ENCODE peak calls at places on chromosomes 4 and X, in seven cellular contexts. One of them, this sample, is unnamed.
A peak's percentile ranks its signal among the peaks of the same experiment; 100 is the strongest.

GRCh38 chrX:119981286-119982070 is 37.9 kb upstream of the NKAP start:
- DNase-seq in OCI-LY7: peak; percentile 65
- DNase-seq in neuronal stem cell: no peak
- DNase-seq in A549: peak; percentile 47
- DNase-seq in GM23248: peak; percentile 49
- DNase-seq in neural progenitor cell: peak; percentile 63
- DNase-seq in PC-9: peak; percentile 41
- DNase-seq in this sample: no peak

GRCh38 chr4:121824171-121824527 is 466 bp upstream of the CCNA2 start:
- DNase-seq in neuronal stem cell: no peak
- DNase-seq in A549: no peak
- DNase-seq in neural progenitor cell: no peak
- DNase-seq in PC-9: no peak
- DNase-seq in GM23248: no peak
- DNase-seq in OCI-LY7: no peak
- DNase-seq in this sample: no peak

GRCh38 chr4:20496078-20496477 is 204.2 kb upstream of the PACRGL start:
- DNase-seq in OCI-LY7: no peak
- DNase-seq in neural progenitor cell: no peak
- DNase-seq in neuronal stem cell: no peak
- DNase-seq in PC-9: no peak
- DNase-seq in GM23248: peak; percentile 46
- DNase-seq in A549: no peak
- DNase-seq in this sample: no peak

GRCh38 chr4:36243355-36244256 is 708 bp downstream of the ARAP2 start:
- DNase-seq in A549: peak; percentile 3
- DNase-seq in OCI-LY7: no peak
- DNase-seq in PC-9: peak; percentile 40
- DNase-seq in neuronal stem cell: peak; percentile 29
- DNase-seq in GM23248: peak; percentile 17
- DNase-seq in neural progenitor cell: no peak
- DNase-seq in this sample: peak; percentile 53

GRCh38 chr4:153116101-153116680 is 88.1 kb upstream of the TRIM2 start:
- DNase-seq in GM23248: no peak
- DNase-seq in A549: no peak
- DNase-seq in PC-9: no peak
- DNase-seq in neural progenitor cell: no peak
- DNase-seq in OCI-LY7: no peak
- DNase-seq in neuronal stem cell: no peak
- DNase-seq in this sample: no peak

GRCh38 chr4:81198151-81198550 is 16.9 kb downstream of the PRKG2 start:
- DNase-seq in neural progenitor cell: peak; percentile 10
- DNase-seq in OCI-LY7: no peak
- DNase-seq in neuronal stem cell: no peak
- DNase-seq in A549: no peak
- DNase-seq in PC-9: no peak
- DNase-seq in GM23248: no peak
- DNase-seq in this sample: no peak

GRCh38 chr4:84948056-84948455 is 18.4 kb downstream of the WDFY3 start:
- DNase-seq in PC-9: no peak
- DNase-seq in OCI-LY7: no peak
- DNase-seq in neuronal stem cell: no peak
- DNase-seq in GM23248: peak; percentile 72
- DNase-seq in A549: no peak
- DNase-seq in neural progenitor cell: no peak
- DNase-seq in this sample: no peak

GRCh38 chrX:136636121-136636520 is 11.8 kb upstream of the CD40LG start:
- DNase-seq in neuronal stem cell: peak; percentile 39
- DNase-seq in neural progenitor cell: peak; percentile 83
- DNase-seq in GM23248: no peak
- DNase-seq in PC-9: no peak
- DNase-seq in A549: no peak
- DNase-seq in OCI-LY7: no peak
- DNase-seq in this sample: no peak

GRCh38 chr4:68905598-68906237 is 45.9 kb downstream of the UGT2A3 start:
- DNase-seq in OCI-LY7: no peak
- DNase-seq in neural progenitor cell: peak; percentile 54
- DNase-seq in PC-9: no peak
- DNase-seq in neuronal stem cell: peak; percentile 9
- DNase-seq in A549: no peak
- DNase-seq in GM23248: no peak
- DNase-seq in this sample: peak; percentile 19
- H3K27ac ChIP-seq in OCI-LY7: no peak overlapping the region
- H3K27ac ChIP-seq in neural progenitor cell: no peak overlapping the region
- H3K27ac ChIP-seq in PC-9: peak overlapping the region; percentile 34
- H3K27ac ChIP-seq in neuronal stem cell: no peak overlapping the region
- H3K27ac ChIP-seq in A549: peak overlapping the region; percentile 69
- H3K27ac ChIP-seq in GM23248: no peak overlapping the region
- H3K27ac ChIP-seq in this sample: no peak overlapping the region

GRCh38 chr4:4477391-4477790 is 64.5 kb downstream of the STX18 start:
- DNase-seq in A549: no peak
- DNase-seq in neural progenitor cell: no peak
- DNase-seq in PC-9: no peak
- DNase-seq in OCI-LY7: no peak
- DNase-seq in GM23248: peak; percentile 59
- DNase-seq in neuronal stem cell: no peak
- DNase-seq in this sample: peak; percentile 22
- H3K4me2 ChIP-seq in A549: no peak overlapping the region
- H3K4me2 ChIP-seq in neural progenitor cell: no peak overlapping the region
- H3K4me2 ChIP-seq in PC-9: no peak overlapping the region
- H3K4me2 ChIP-seq in OCI-LY7: no peak overlapping the region
- H3K4me2 ChIP-seq in GM23248: no peak overlapping the region
- H3K4me2 ChIP-seq in neuronal stem cell: no peak overlapping the region
- H3K4me2 ChIP-seq in this sample: no peak overlapping the region

GRCh38 chr4:39446483-39446841 is 12.3 kb downstream of the RPL9 start:
- DNase-seq in neural progenitor cell: no peak
- DNase-seq in PC-9: no peak
- DNase-seq in A549: no peak
- DNase-seq in GM23248: no peak
- DNase-seq in OCI-LY7: no peak
- DNase-seq in neuronal stem cell: no peak
- DNase-seq in this sample: no peak
- H3K4me3 ChIP-seq in neural progenitor cell: no peak overlapping the region
- H3K4me3 ChIP-seq in PC-9: no peak overlapping the region
- H3K4me3 ChIP-seq in A549: no peak overlapping the region
- H3K4me3 ChIP-seq in GM23248: no peak overlapping the region
- H3K4me3 ChIP-seq in OCI-LY7: no peak overlapping the region
- H3K4me3 ChIP-seq in neuronal stem cell: no peak overlapping the region
- H3K4me3 ChIP-seq in this sample: no peak overlapping the region

DNA sequence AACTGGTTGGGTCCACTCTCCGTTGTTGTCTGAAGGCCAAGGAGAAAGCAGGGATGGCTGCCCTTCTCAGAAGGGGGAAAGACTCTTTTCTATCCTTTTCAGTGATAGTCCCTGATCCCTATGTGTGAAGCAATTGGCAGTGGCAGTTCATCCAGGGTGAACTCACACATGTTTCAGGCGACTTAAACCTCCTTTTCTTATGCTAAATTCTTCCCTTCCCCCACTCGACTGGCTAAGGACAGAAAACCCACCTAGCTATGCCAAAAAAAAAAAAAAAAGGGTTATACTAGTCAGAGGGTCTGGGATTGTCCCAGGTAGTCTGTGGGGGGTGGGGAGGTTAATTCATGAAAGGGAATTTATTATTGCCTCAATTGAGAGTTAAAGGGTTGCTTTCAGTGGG is 12.2 kb upstream of the ZNF280C start:
- DNase-seq in PC-9: no peak
- DNase-seq in neural progenitor cell: peak; percentile 37
- DNase-seq in GM23248: no peak
- DNase-seq in A549: no peak
- DNase-seq in OCI-LY7: no peak
- DNase-seq in neuronal stem cell: no peak
- DNase-seq in this sample: no peak
- H3K27ac ChIP-seq in PC-9: no peak overlapping the region
- H3K27ac ChIP-seq in neural progenitor cell: no peak overlapping the region
- H3K27ac ChIP-seq in GM23248: no peak overlapping the region
- H3K27ac ChIP-seq in A549: no peak overlapping the region
- H3K27ac ChIP-seq in OCI-LY7: no peak overlapping the region
- H3K27ac ChIP-seq in neuronal stem cell: no peak overlapping the region
- H3K27ac ChIP-seq in this sample: no peak overlapping the region

DNA sequence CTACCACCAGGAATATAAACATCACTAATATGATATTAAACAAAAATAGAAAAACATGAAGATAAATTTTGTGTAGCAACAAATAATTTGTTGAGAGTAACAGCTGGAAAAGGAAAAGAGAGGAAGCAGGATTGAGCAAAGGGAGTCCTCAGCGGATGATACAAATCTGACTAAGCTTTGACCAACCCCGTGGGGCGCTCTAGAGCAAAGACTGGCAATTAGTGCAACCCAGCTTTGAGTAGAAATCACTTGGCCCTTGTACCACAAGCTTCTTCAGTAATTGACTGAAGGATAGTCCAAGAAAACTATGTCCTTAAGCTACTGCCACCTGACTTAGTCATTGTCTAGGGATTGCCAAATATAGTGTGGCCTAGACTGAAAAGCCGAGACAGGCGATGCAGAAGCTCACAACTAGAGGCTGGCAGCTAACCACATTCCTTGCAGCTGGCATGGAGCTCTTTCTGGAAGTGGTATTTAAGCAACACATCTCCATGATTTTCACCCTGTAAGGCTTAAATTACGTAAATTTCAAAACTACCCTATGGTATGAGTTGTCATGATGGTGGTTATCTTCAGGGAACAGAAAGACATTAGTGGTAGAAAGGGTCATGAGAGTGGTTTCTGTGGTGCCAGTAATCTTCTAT is 396.0 kb downstream of the PDGFC start:
- DNase-seq in neural progenitor cell: peak; percentile 23
- DNase-seq in OCI-LY7: no peak
- DNase-seq in PC-9: no peak
- DNase-seq in neuronal stem cell: no peak
- DNase-seq in A549: no peak
- DNase-seq in GM23248: peak; percentile 38
- DNase-seq in this sample: peak; percentile 40
- H3K4me2 ChIP-seq in neural progenitor cell: no peak overlapping the region
- H3K4me2 ChIP-seq in OCI-LY7: no peak overlapping the region
- H3K4me2 ChIP-seq in PC-9: no peak overlapping the region
- H3K4me2 ChIP-seq in neuronal stem cell: no peak overlapping the region
- H3K4me2 ChIP-seq in A549: no peak overlapping the region
- H3K4me2 ChIP-seq in GM23248: no peak overlapping the region
- H3K4me2 ChIP-seq in this sample: no peak overlapping the region

GRCh38 chr4:118834960-118835895 is 698 bp downstream of the SEC24D start:
- DNase-seq in PC-9: peak; percentile 29
- DNase-seq in A549: peak; percentile 66
- DNase-seq in OCI-LY7: peak; percentile 65
- DNase-seq in neural progenitor cell: peak; percentile 58
- DNase-seq in GM23248: peak; percentile 96
- DNase-seq in neuronal stem cell: peak; percentile 32
- DNase-seq in this sample: peak; percentile 94

GRCh38 chr4:118836763-118837507 is 1.0 kb upstream of the SEC24D start:
- DNase-seq in PC-9: no peak
- DNase-seq in GM23248: no peak
- DNase-seq in OCI-LY7: peak; percentile 13
- DNase-seq in neuronal stem cell: no peak
- DNase-seq in neural progenitor cell: no peak
- DNase-seq in A549: no peak
- DNase-seq in this sample: no peak

GRCh38 chr4:118835896-118836762 is at the start of gene SEC24D:
- DNase-seq in neuronal stem cell: peak; percentile 85
- DNase-seq in neural progenitor cell: peak; percentile 95
- DNase-seq in GM23248: peak; percentile 96
- DNase-seq in A549: peak; percentile 75
- DNase-seq in OCI-LY7: peak; percentile 87
- DNase-seq in PC-9: peak; percentile 82
- DNase-seq in this sample: peak; percentile 65

GRCh38 chr4:118833192-118833820 is 2.6 kb downstream of the SEC24D start:
- DNase-seq in GM23248: no peak
- DNase-seq in neural progenitor cell: no peak
- DNase-seq in A549: no peak
- DNase-seq in OCI-LY7: no peak
- DNase-seq in neuronal stem cell: no peak
- DNase-seq in PC-9: no peak
- DNase-seq in this sample: no peak

GRCh38 chr4:118834070-118834469 is 1.9 kb downstream of the SEC24D start:
- DNase-seq in neural progenitor cell: no peak
- DNase-seq in GM23248: no peak
- DNase-seq in neuronal stem cell: no peak
- DNase-seq in A549: no peak
- DNase-seq in PC-9: no peak
- DNase-seq in OCI-LY7: no peak
- DNase-seq in this sample: peak; percentile 30
- H3K4me3 ChIP-seq in neural progenitor cell: no peak overlapping the region
- H3K4me3 ChIP-seq in GM23248: peak overlapping the region; percentile 99
- H3K4me3 ChIP-seq in neuronal stem cell: no peak overlapping the region
- H3K4me3 ChIP-seq in A549: no peak overlapping the region
- H3K4me3 ChIP-seq in PC-9: peak overlapping the region; percentile 84
- H3K4me3 ChIP-seq in OCI-LY7: peak overlapping the region; percentile 97
- H3K4me3 ChIP-seq in this sample: peak overlapping the region; percentile 88

GRCh38 chrX:68684291-68684918 is 36.9 kb downstream of the STARD8 start:
- DNase-seq in PC-9: no peak
- DNase-seq in A549: no peak
- DNase-seq in OCI-LY7: no peak
- DNase-seq in GM23248: no peak
- DNase-seq in neuronal stem cell: no peak
- DNase-seq in neural progenitor cell: no peak
- DNase-seq in this sample: no peak
- H3K27ac ChIP-seq in PC-9: no peak overlapping the region
- H3K27ac ChIP-seq in A549: no peak overlapping the region
- H3K27ac ChIP-seq in OCI-LY7: no peak overlapping the region
- H3K27ac ChIP-seq in GM23248: no peak overlapping the region
- H3K27ac ChIP-seq in neuronal stem cell: no peak overlapping the region
- H3K27ac ChIP-seq in neural progenitor cell: no peak overlapping the region
- H3K27ac ChIP-seq in this sample: no peak overlapping the region

DNA sequence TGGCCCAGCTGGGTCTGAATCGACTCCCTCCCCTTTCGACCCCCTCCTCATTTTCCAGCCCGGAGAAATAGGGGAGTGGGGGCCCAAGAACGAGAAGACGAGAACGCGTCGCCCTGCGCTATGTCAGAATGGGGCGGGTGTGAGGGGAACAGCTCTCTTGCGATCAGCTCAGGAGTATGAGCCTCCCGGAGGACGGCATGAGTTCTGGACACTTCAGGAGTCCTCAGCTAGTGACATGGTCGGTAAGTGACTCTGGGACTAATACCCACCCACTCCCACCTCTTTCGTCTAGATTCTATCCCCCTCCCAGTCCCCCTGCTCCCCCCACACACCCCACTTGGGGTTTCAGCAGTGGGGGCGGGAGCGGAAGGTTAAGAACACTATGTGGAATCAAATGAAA is 944 bp downstream of the KLF8 start:
- DNase-seq in neuronal stem cell: no peak
- DNase-seq in PC-9: peak; percentile 43
- DNase-seq in A549: no peak
- DNase-seq in OCI-LY7: no peak
- DNase-seq in GM23248: peak; percentile 46
- DNase-seq in neural progenitor cell: peak; percentile 28
- DNase-seq in this sample: no peak
- H3K4me2 ChIP-seq in neuronal stem cell: peak overlapping the region; percentile 57
- H3K4me2 ChIP-seq in PC-9: peak overlapping the region; percentile 89
- H3K4me2 ChIP-seq in A549: no peak overlapping the region
- H3K4me2 ChIP-seq in OCI-LY7: no peak overlapping the region
- H3K4me2 ChIP-seq in GM23248: peak overlapping the region; percentile 83
- H3K4me2 ChIP-seq in neural progenitor cell: peak overlapping the region; percentile 72
- H3K4me2 ChIP-seq in this sample: peak overlapping the region; percentile 76